ENCODE peak calls at places on chromosomes 3 and 15, in four cellular contexts. J, Y, K and R are unnamed samples.

GRCh38 chr15:48002772-48003171 is 118.0 kb upstream of the SLC24A5 start:
- DNase-seq in Y (no peak), K (no peak), J (no peak), R (no peak)

GRCh38 chr15:95556866-95557225 is 773.7 kb upstream of the NR2F2 start:
- DNase-seq in K (no peak), J (no peak), Y (no peak), R (no peak)

GRCh38 chr3:10511809-10512494 is 6.6 kb upstream of the ATP2B2 start:
- DNase-seq in K (no peak), J (no peak), Y (no peak), R (no peak)

GRCh38 chr3:35064761-35065160 is 574.6 kb upstream of the ARPP21 start:
- DNase-seq in K (no peak), Y (no peak), J (no peak), R (no peak)

GRCh38 chr3:72633534-72633933 is 214.7 kb downstream of the SHQ1 start:
- DNase-seq in Y (no peak), K (no peak), J (no peak), R (no peak)

GRCh38 chr3:99891610-99892285 is 74.1 kb downstream of the CMSS1 start:
- DNase-seq in J (no peak), K (no peak), Y (no peak), R (no peak)

GRCh38 chr3:148075829-148076716 is 621.6 kb upstream of the AGTR1 start:
- DNase-seq in Y (no peak), K (no peak), J (no peak), R (no peak)

GRCh38 chr3:176906046-176906905 is 291.0 kb downstream of the TBL1XR1 start:
- DNase-seq in K (no peak), J (no peak), Y (peak; percentile 49), R (no peak)

GRCh38 chr3:193560870-193561269 is 6.2 kb upstream of the ATP13A4 start:
- DNase-seq in Y (no peak), J (no peak), K (no peak), R (peak; percentile 48)

GRCh38 chr15:39140060-39140604 is 440.7 kb upstream of the THBS1 start:
- DNase-seq in Y (no peak), K (no peak), J (no peak), R (no peak)

GRCh38 chr15:67329984-67330733 is 75.6 kb downstream of the IQCH start:
- DNase-seq in K (no peak), Y (no peak), J (no peak), R (no peak)

GRCh38 chr3:66497288-66497972 is 3.4 kb downstream of the LRIG1 start:
- DNase-seq in Y (no peak), J (no peak), K (no peak), R (no peak)

GRCh38 chr15:73647259-73648026 is 14.3 kb upstream of the NPTN start:
- DNase-seq in J (no peak), K (no peak), Y (no peak), R (no peak)

GRCh38 chr3:49134471-49135265 is 1.8 kb upstream of the LAMB2 start:
- DNase-seq in Y (peak; percentile 85), K (no peak), J (no peak), R (no peak)
- H3K4me3 ChIP-seq in Y (no peak overlapping the region), K (no peak overlapping the region), J (peak overlapping the region; percentile 75), R (no peak overlapping the region)

GRCh38 chr3:47370887-47371697 is 9.7 kb upstream of the PTPN23 start:
- DNase-seq in J (no peak), K (no peak), Y (no peak), R (no peak)
- TF ChIP-seq CTCF in J (peak; percentile 20), K (peak; percentile 19), Y (peak; percentile 49), R (no peak)

GRCh38 chr15:75655911-75656310 is 8.2 kb downstream of the SNX33 start:
- DNase-seq in J (no peak), K (peak; percentile 4), Y (no peak), R (no peak)

GRCh38 chr15:75651810-75652543 is 4.3 kb downstream of the SNX33 start:
- DNase-seq in Y (no peak), J (no peak), K (peak; percentile 54), R (no peak)

GRCh38 chr15:75654201-75654907 is 6.6 kb downstream of the SNX33 start:
- DNase-seq in Y (no peak), J (no peak), K (peak; percentile 13), R (no peak)

GRCh38 chr15:75650908-75651809 is 3.4 kb downstream of the SNX33 start:
- DNase-seq in K (peak; percentile 75), Y (peak; percentile 77), J (no peak), R (no peak)

GRCh38 chr15:75653347-75653913 is 5.7 kb downstream of the SNX33 start:
- DNase-seq in K (peak; percentile 55), Y (no peak), J (no peak), R (no peak)
- H3K36me3 ChIP-seq in K (peaks cover 10% of the 10 kb centered on the region), Y (peaks cover 5% of the 10 kb centered on the region), J (peaks cover 33% of the 10 kb centered on the region), R (no peaks in the 10 kb centered on the region)

DNA sequence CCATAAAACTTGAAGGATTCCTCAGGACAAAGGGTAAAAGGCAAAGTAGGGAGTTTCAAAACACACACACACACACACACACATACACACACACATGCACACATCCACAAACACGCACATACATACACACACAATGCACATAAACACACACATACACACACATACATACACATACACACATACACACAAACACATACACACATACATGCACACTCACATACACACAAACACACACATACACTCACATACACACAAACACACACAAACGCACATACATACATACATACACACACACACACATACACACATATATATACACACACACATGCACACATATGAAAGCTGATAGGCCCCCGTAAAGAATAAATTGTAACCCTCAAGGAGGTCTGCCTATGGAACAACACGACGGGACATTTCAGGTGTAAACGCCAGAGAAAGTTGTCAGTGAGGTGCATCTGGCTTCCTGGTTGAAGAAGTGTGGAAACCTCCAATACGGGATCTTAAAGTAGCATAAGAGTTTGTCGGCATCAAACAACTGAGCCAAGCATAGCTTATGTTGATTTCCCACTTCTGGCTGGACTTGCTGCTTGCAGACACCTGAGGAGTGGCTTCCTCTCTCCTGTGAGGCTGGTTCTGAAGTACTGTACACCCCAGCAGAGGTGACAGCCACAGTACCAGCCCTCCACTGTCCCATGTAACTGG is 5.8 kb downstream of the RFTN1 start:
- DNase-seq in K (no peak), J (no peak), Y (no peak), R (no peak)
- H3K4me3 ChIP-seq in K (no peak overlapping the region), J (no peak overlapping the region), Y (no peak overlapping the region), R (no peak overlapping the region)

GRCh38 chr15:28098766-28099554 is at the start of gene OCA2:
- DNase-seq in J (no peak), K (peak; percentile 77), Y (no peak), R (no peak)
- TF ChIP-seq CTCF in J (no peak), K (no peak), Y (no peak), R (no peak)

DNA sequence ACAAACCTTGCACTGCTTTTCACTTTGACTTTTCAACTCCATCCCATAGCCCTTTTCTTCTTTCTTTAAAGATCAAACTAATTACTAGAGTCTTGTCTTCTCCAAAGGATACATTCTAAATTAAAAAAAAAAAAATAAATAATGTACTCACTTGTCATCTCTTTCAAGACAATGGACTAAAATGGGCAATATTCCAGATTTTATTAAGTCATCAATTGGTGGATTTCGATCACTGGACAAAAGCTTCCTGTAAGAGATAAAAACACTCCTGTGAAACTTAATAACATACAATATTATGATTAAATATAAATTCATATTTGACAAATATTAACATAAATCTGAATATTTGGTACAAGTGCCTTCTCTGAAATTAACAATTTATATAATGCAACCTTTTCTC is 34.1 kb downstream of the KPNA4 start:
- DNase-seq in J (no peak), K (no peak), Y (no peak), R (no peak)
- H3K36me3 ChIP-seq in J (peaks cover 75% of the 10 kb centered on the region), K (peaks cover 86% of the 10 kb centered on the region), Y (peaks cover 12% of the 10 kb centered on the region), R (peaks cover 6% of the 10 kb centered on the region)

GRCh38 chr3:20546636-20547035 is 360.6 kb upstream of the SGO1 start:
- DNase-seq in J (no peak), K (no peak), Y (no peak), R (no peak)
- H3K4me3 ChIP-seq in J (no peak overlapping the region), K (no peak overlapping the region), Y (no peak overlapping the region), R (no peak overlapping the region)